ENCODE peak calls at places on chromosomes 7 and 10, in eight cellular contexts. F is lower lobe of right lung, L is Panc1, W is adrenal gland, V is colonic mucosa, Q is upper lobe of right lung, K is GM23248, N is left ventricle myocardium inferior. C is an unnamed sample.

GRCh38 chr10:92419740-92420553 is 129.0 kb downstream of the MARCHF5 start:
- DNase-seq in F (peak; percentile 57), L (no peak), W (peak; percentile 32), V (peak; percentile 49), Q (peak; percentile 75), K (peak; percentile 65), N (peak; percentile 52), C (peak; percentile 67)

GRCh38 chr7:132980406-132980805 is 101.5 kb downstream of the CHCHD3 start:
- DNase-seq in F (no peak), L (no peak), W (no peak), V (no peak), Q (no peak), K (no peak), N (no peak), C (no peak)

GRCh38 chr7:55260671-55261385 is 104.3 kb upstream of the LANCL2 start:
- DNase-seq in F (no peak), L (no peak), W (no peak), V (no peak), Q (no peak), K (no peak), N (no peak), C (no peak)

GRCh38 chr10:56269181-56269580 is 91.9 kb downstream of the ZWINT start:
- DNase-seq in F (no peak), L (no peak), W (no peak), V (no peak), Q (no peak), K (no peak), N (no peak), C (no peak)

GRCh38 chr7:101186839-101187448 is 6.9 kb upstream of the NAT16 start:
- DNase-seq in F (no peak), L (no peak), W (no peak), V (no peak), Q (no peak), K (no peak), N (no peak), C (no peak)

GRCh38 chr10:6530211-6530840 is 49.8 kb downstream of the PRKCQ start:
- DNase-seq in F (no peak), L (no peak), W (no peak), V (peak; percentile 28), Q (no peak), K (no peak), N (no peak), C (no peak)

GRCh38 chr10:79246209-79246581 is 101.1 kb upstream of the PPIF start:
- DNase-seq in F (no peak), L (no peak), W (peak; percentile 84), V (no peak), Q (no peak), K (peak; percentile 84), N (peak; percentile 80), C (peak; percentile 97)

GRCh38 chr7:107712025-107712424 is 31.9 kb upstream of the CBLL1 start:
- DNase-seq in F (no peak), L (no peak), W (no peak), V (no peak), Q (no peak), K (no peak), N (no peak), C (no peak)

GRCh38 chr10:53284615-53285182 is 512.1 kb upstream of the MBL2 start:
- DNase-seq in F (no peak), L (no peak), W (no peak), V (no peak), Q (no peak), K (no peak), N (no peak), C (no peak)

GRCh38 chr7:151428393-151429231 is 11.3 kb downstream of the CRYGN start:
- DNase-seq in F (no peak), L (no peak), W (no peak), V (no peak), Q (no peak), K (peak; percentile 66), N (no peak), C (no peak)

GRCh38 chr10:77074104-77074638 is 563.4 kb downstream of the KCNMA1 start:
- DNase-seq in F (no peak), L (no peak), W (no peak), V (no peak), Q (no peak), K (no peak), N (no peak), C (no peak)

GRCh38 chr10:84943541-84943940 is 615.2 kb downstream of the CCSER2 start:
- DNase-seq in F (no peak), L (no peak), W (no peak), V (no peak), Q (no peak), K (no peak), N (no peak), C (no peak)

GRCh38 chr10:103083977-103084320 is 109.1 kb downstream of the NT5C2 start:
- DNase-seq in F (no peak), L (no peak), W (no peak), V (no peak), Q (no peak), K (no peak), N (no peak), C (no peak)
- H3K4me1 ChIP-seq in F (no peaks in the 10 kb centered on the region), L (no peaks in the 10 kb centered on the region), W (no peaks in the 10 kb centered on the region), V (no peaks in the 10 kb centered on the region), Q (no peaks in the 10 kb centered on the region), K (no peaks in the 10 kb centered on the region), N (no peaks in the 10 kb centered on the region), C (no peaks in the 10 kb centered on the region)

DNA sequence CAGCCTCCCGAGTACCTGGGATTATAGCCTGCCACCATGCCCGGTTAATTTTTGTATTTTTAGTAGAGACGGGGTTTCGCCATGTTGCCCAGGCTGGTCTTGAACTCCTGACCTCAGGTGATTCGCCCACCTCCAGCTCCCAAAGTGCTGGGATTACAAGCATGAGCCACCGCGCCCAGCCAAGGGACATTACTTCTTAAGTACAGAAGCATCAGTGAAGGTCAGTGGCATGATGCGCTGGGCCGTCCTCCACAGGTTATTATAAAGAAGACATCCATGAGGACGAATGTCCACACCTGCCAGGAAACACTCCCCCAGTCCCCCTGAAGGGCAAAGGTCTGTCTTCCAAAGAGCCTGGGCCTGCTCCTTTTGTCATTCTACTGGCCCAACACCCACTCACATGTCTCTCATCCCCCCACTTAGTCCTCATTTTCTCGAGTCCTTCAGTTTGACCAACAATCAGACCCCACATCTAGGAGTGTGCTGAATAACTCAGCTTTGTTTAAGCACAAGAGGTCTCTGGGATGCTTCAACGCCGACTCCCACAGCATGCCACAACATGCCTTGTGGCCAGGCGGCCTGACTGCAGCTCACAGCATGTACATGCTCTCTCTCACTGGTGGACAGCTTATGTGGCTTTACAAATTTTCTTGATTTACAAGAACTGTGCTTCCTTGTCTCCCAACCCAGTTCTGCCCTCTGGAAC is 73.0 kb downstream of the CTBP2 start:
- DNase-seq in F (no peak), L (no peak), W (no peak), V (no peak), Q (peak; percentile 37), K (no peak), N (no peak), C (peak; percentile 76)
- H3K4me1 ChIP-seq in F (peaks cover 47% of the 10 kb centered on the region), L (peaks cover 34% of the 10 kb centered on the region), W (peaks cover 12% of the 10 kb centered on the region), V (no peaks in the 10 kb centered on the region), Q (peaks cover 21% of the 10 kb centered on the region), K (peaks cover 31% of the 10 kb centered on the region), N (peaks cover 73% of the 10 kb centered on the region), C (peaks cover 3% of the 10 kb centered on the region)

GRCh38 chr7:28573751-28574295 is 161.5 kb downstream of the CREB5 start:
- DNase-seq in F (no peak), L (no peak), W (no peak), V (no peak), Q (no peak), K (peak; percentile 71), N (no peak), C (no peak)

GRCh38 chr7:28571405-28571804 is 159.1 kb downstream of the CREB5 start:
- DNase-seq in F (no peak), L (no peak), W (no peak), V (no peak), Q (no peak), K (no peak), N (no peak), C (no peak)

GRCh38 chr7:28572321-28573058 is 160.2 kb downstream of the CREB5 start:
- DNase-seq in F (no peak), L (no peak), W (no peak), V (peak; percentile 25), Q (no peak), K (no peak), N (no peak), C (no peak)

GRCh38 chr7:28573059-28573553 is 160.8 kb downstream of the CREB5 start:
- DNase-seq in F (no peak), L (no peak), W (no peak), V (peak; percentile 62), Q (no peak), K (peak; percentile 10), N (peak; percentile 19), C (no peak)

GRCh38 chr7:28575241-28575643 is 162.9 kb downstream of the CREB5 start:
- DNase-seq in F (no peak), L (no peak), W (no peak), V (no peak), Q (no peak), K (peak; percentile 51), N (no peak), C (no peak)
- H3K4me1 ChIP-seq in F (peaks cover 7% of the 10 kb centered on the region), L (no peaks in the 10 kb centered on the region), W (no peaks in the 10 kb centered on the region), V (no peaks in the 10 kb centered on the region), Q (peaks cover 4% of the 10 kb centered on the region), K (peaks cover 45% of the 10 kb centered on the region), N (peaks cover 30% of the 10 kb centered on the region), C (no peaks in the 10 kb centered on the region)

DNA sequence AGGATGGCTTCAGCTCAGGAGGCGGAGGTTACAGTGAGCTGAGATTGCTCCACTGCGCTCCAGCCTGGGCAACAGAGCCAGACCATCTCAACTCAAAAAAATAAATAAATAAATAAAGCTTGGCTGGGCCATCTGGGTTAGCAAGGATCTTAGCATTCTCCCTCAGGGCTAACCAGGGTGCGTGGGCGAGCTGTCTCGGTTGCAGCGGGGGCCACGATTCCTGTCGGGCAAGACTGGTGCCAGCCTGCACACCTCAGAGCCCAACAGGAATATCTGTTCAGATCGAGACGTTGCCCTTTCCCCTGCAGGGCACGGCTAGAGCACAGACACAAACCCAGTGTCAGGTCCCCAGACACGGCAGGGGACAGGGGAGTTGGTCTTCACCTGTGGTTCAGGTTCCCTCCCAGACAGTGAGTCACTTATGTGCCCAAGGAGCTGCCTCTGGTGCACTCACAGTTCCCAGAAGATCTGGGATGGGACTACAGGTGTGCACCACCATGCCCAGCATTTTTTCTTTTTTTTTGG is 75.5 kb upstream of the GTF2I start:
- DNase-seq in F (no peak), L (no peak), W (no peak), V (no peak), Q (no peak), K (no peak), N (no peak), C (no peak)
- H3K4me1 ChIP-seq in F (peaks cover 15% of the 10 kb centered on the region), L (peaks cover 17% of the 10 kb centered on the region), W (peaks cover 20% of the 10 kb centered on the region), V (peaks cover 5% of the 10 kb centered on the region), Q (peaks cover 16% of the 10 kb centered on the region), K (peaks cover 15% of the 10 kb centered on the region), N (peaks cover 22% of the 10 kb centered on the region), C (no peaks in the 10 kb centered on the region)